ENCODE peak calls at places on chromosomes 11 and 22, in ten cellular contexts. J, R, V, Q, G, X, W, D, Y and M are unnamed samples.

GRCh38 chr11:120547871-120548681 is 36.5 kb downstream of the GRIK4 start:
- DNase-seq in Y (peak), J (peak), Q (peak), X (peak), W (no peak), V (peak), D (no peak), R (peak), G (no peak), M (no peak)

GRCh38 chr11:17828311-17828751 is 93.8 kb downstream of the KCNC1 start:
- DNase-seq in Y (no peak), R (no peak), J (peak), G (no peak), V (no peak), Q (peak), W (no peak), X (peak), D (no peak), M (no peak)

GRCh38 chr22:40634119-40634903 is 2.2 kb downstream of the MRTFA start:
- DNase-seq in X (peak), W (no peak), J (no peak), V (no peak), Q (no peak), Y (no peak), D (no peak), R (no peak), G (no peak), M (no peak)

GRCh38 chr11:96339704-96340554 is 3.1 kb downstream of the MAML2 start:
- DNase-seq in G (no peak), D (no peak), X (peak), R (no peak), Y (peak), J (no peak), V (no peak), Q (no peak), W (no peak), M (no peak)

GRCh38 chr22:46057206-46057605 is 80.2 kb upstream of the WNT7B start:
- DNase-seq in Y (peak), X (no peak), D (no peak), J (peak), W (no peak), G (no peak), V (no peak), R (no peak), Q (no peak), M (no peak)

GRCh38 chr11:69242583-69242940 is 51.4 kb upstream of the MYEOV start:
- DNase-seq in W (no peak), Y (no peak), G (no peak), V (no peak), D (no peak), X (no peak), R (no peak), J (no peak), Q (no peak), M (no peak)

GRCh38 chr22:22746061-22746962 is 101.9 kb downstream of the GGTLC2 start:
- DNase-seq in D (peak), Q (no peak), G (no peak), R (no peak), X (no peak), V (no peak), W (no peak), J (no peak), Y (no peak), M (no peak)

GRCh38 chr11:35507688-35508087 is 17.7 kb downstream of the PAMR1 start:
- DNase-seq in J (no peak), Q (no peak), X (no peak), V (peak), W (no peak), G (no peak), D (no peak), Y (peak), R (no peak), M (no peak)

GRCh38 chr11:17528181-17528691 is 16.0 kb downstream of the USH1C start:
- DNase-seq in X (peak), G (peak), Q (peak), W (peak), D (peak), R (no peak), Y (peak), J (peak), V (peak), M (peak)

DNA sequence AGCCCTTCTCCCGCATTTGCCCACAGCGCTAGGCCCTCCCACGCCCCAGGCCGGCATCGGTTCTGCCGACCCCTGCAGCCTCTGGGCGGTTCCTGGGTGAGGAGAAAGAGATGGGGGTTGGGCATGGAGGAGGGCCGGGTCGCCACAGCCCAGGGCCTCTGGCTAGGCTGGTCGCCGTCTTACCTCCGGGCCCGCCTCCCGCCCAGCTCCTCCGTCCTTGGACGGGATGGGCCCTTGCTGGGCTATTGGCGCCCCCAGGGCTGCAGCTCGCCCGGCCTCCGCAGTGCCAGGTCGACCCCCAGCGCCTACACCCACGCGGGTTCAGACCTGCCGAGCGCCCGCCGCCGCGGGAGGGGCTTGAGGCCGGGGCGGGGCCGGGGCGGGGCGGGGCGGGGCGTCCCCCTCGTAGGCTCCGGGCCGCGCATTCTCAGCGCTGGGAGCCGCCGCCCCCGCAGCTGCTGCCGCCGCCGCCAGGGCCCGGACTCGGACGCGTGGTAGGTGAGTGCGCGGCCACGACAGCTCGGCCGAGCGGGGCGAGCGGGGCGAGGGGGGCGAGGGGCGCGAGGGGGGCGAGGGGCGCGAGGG is at the start of gene CD151:
- DNase-seq in V (peak), R (no peak), G (no peak), X (peak), Y (peak), D (no peak), W (no peak), Q (peak), J (peak), M (no peak)
- TF ChIP-seq CTCF in V (no peak), R (no peak), G (no peak), X (no peak), Y (no peak), D (no peak), W (no peak), Q (peak), J (no peak), M (no peak)

DNA sequence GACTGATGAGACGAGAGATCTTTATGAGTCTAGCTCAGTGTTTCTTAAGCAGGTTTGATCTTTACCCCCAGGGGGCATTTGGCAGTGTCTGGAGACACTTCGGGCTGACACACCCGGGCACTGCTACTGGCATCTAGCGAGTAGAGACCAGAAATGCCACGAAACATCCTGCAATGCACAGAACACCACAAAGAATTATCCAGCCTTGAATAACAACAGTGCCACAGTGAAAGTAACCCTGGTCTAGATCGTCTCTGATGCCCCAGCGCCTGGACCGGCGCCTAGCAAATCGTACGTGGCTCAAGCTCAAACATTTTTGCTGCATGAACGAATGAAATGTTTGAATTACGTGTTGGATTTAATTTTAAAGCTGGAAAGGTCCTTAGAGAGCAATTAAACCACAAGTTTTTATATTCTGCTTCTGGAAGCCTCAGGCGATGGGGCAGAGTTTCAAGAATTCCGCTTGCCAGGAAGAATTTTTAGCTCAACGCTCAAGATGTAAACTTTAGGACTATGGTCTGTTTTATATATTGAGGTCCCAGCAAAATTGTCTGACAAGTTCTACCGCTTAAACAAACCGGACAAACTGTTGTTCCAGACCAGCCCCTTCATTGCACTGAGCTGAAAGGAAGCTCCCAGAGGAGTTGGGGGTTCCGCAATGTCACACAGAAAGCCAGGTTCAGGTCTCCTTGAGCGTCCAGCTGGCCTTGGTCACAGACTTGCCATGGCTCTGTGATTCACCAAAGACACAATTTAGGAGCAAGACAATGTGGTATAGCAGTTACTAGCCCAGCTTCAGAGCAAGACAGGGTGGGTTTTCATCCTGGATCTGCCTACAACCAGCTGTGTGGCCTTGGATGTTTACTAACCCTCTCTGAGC is 44.2 kb upstream of the SMTN start:
- DNase-seq in X (peak), G (no peak), D (no peak), J (no peak), V (peak), W (no peak), Y (peak), Q (no peak), R (peak), M (no peak)
- TF ChIP-seq CTCF in X (peak), G (no peak), D (no peak), J (no peak), V (peak), W (no peak), Y (no peak), Q (no peak), R (peak), M (peak)

GRCh38 chr22:25702571-25703167 is 39.3 kb upstream of the MYO18B start:
- DNase-seq in J (no peak), Y (no peak), W (no peak), Q (no peak), G (no peak), V (peak), X (no peak), R (no peak), D (no peak), M (no peak)

GRCh38 chr22:25698986-25699385 is 43.0 kb upstream of the MYO18B start:
- DNase-seq in Y (no peak), R (no peak), Q (no peak), G (no peak), D (no peak), V (no peak), X (no peak), W (no peak), J (no peak), M (no peak)

GRCh38 chr22:25704701-25705100 is 37.3 kb upstream of the MYO18B start:
- DNase-seq in Q (no peak), W (no peak), Y (no peak), V (no peak), G (no peak), R (no peak), J (no peak), X (no peak), D (no peak), M (no peak)

GRCh38 chr22:25700996-25701815 is 40.8 kb upstream of the MYO18B start:
- DNase-seq in V (no peak), G (no peak), Q (peak), Y (no peak), J (peak), D (no peak), X (peak), R (peak), W (no peak), M (peak)

GRCh38 chr22:25702046-25702445 is 39.9 kb upstream of the MYO18B start:
- DNase-seq in Y (peak), X (peak), D (no peak), R (no peak), W (no peak), G (no peak), J (no peak), V (peak), Q (no peak), M (no peak)
- TF ChIP-seq CTCF in Y (peak), X (peak), D (no peak), R (peak), W (no peak), G (no peak), J (peak), V (peak), Q (peak), M (peak)

DNA sequence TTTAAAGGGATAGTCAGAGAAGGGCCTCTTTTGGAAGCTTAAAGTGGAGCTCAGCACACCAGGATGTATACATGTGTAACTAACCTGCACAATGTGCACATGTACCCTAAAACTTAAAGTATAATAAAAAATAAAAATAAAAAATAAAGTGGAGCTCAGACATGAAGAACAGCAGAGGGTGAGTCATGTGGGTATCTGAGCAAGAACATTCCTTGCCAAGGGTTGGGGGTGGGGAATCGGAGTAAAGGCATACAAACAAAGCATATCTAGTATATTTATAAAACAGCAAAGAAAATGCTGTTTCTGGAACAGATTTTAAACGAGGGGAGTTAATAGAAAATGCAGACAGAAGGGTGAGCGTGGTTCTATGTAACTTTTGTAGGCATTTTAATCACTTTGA is 562.6 kb upstream of the ANO3 start:
- DNase-seq in X (no peak), Y (peak), J (no peak), Q (no peak), V (peak), R (no peak), W (no peak), D (no peak), G (no peak), M (no peak)
- TF ChIP-seq CTCF in X (no peak), Y (no peak), J (no peak), Q (no peak), V (no peak), R (no peak), W (no peak), D (no peak), G (no peak), M (no peak)

GRCh38 chr22:50011447-50012200 is 941 bp downstream of the IL17REL start:
- DNase-seq in X (no peak), D (no peak), Q (no peak), G (no peak), J (peak), Y (no peak), R (no peak), V (no peak), W (peak), M (no peak)
- TF ChIP-seq CTCF in X (no peak), D (no peak), Q (no peak), G (no peak), J (no peak), Y (no peak), R (no peak), V (no peak), W (no peak), M (no peak)

GRCh38 chr11:102683277-102683676 is 22.3 kb downstream of the MMP27 start:
- DNase-seq in Q (no peak), J (no peak), R (no peak), X (no peak), G (no peak), Y (peak), W (no peak), V (peak), D (no peak), M (no peak)
- TF ChIP-seq CTCF in Q (no peak), J (no peak), R (no peak), X (no peak), G (no peak), Y (no peak), W (no peak), V (peak), D (no peak), M (no peak)

GRCh38 chr11:1202154-1202775 is 20.6 kb upstream of the MUC5B start:
- DNase-seq in W (peak), Q (peak), X (no peak), R (no peak), D (no peak), V (no peak), G (no peak), J (peak), Y (no peak), M (no peak)
- TF ChIP-seq CTCF in W (no peak), Q (no peak), X (no peak), R (no peak), D (no peak), V (no peak), G (no peak), J (no peak), Y (no peak), M (no peak)